ENCODE peak calls at places on chromosome 20, in nine cellular contexts. One of them, this sample, is unnamed. For H3K4me1 and H3K27me3, the result is how much of the 10 kb centered on the place peaks cover.

GRCh38 chr20:36439731-36440072 is 101.6 kb upstream of the MYL9 start:
- DNase-seq in Panc1: no peak
- DNase-seq in lower lobe of right lung: no peak
- DNase-seq in right atrium auricular region: no peak
- DNase-seq in fibroblast of lung: no peak
- DNase-seq in GM23248: no peak
- DNase-seq in aorta: no peak
- DNase-seq in heart right ventricle: no peak
- DNase-seq in tibial artery: no peak
- DNase-seq in this sample: no peak

GRCh38 chr20:14853079-14853478 is 515.7 kb upstream of the FLRT3 start:
- DNase-seq in lower lobe of right lung: no peak
- DNase-seq in right atrium auricular region: no peak
- DNase-seq in fibroblast of lung: no peak
- DNase-seq in heart right ventricle: no peak
- DNase-seq in Panc1: no peak
- DNase-seq in aorta: no peak
- DNase-seq in tibial artery: no peak
- DNase-seq in GM23248: no peak
- DNase-seq in this sample: no peak

GRCh38 chr20:12093062-12093796 is 175.5 kb downstream of the BTBD3 start:
- DNase-seq in tibial artery: no peak
- DNase-seq in fibroblast of lung: no peak
- DNase-seq in Panc1: no peak
- DNase-seq in heart right ventricle: no peak
- DNase-seq in lower lobe of right lung: no peak
- DNase-seq in aorta: no peak
- DNase-seq in right atrium auricular region: no peak
- DNase-seq in GM23248: no peak
- DNase-seq in this sample: no peak

GRCh38 chr20:49936153-49937022 is at the start of gene RNF114:
- DNase-seq in lower lobe of right lung: peak
- DNase-seq in right atrium auricular region: peak
- DNase-seq in fibroblast of lung: peak
- DNase-seq in GM23248: peak
- DNase-seq in tibial artery: peak
- DNase-seq in Panc1: no peak
- DNase-seq in aorta: peak
- DNase-seq in heart right ventricle: peak
- DNase-seq in this sample: peak

GRCh38 chr20:19577692-19578091 is 180.4 kb upstream of the RIN2 start:
- DNase-seq in GM23248: no peak
- DNase-seq in aorta: no peak
- DNase-seq in right atrium auricular region: no peak
- DNase-seq in lower lobe of right lung: no peak
- DNase-seq in heart right ventricle: no peak
- DNase-seq in fibroblast of lung: no peak
- DNase-seq in tibial artery: no peak
- DNase-seq in Panc1: no peak
- DNase-seq in this sample: no peak

GRCh38 chr20:23086931-23087411 is 847 bp upstream of the CD93 start:
- DNase-seq in lower lobe of right lung: peak
- DNase-seq in heart right ventricle: peak
- DNase-seq in tibial artery: peak
- DNase-seq in GM23248: no peak
- DNase-seq in fibroblast of lung: no peak
- DNase-seq in Panc1: no peak
- DNase-seq in right atrium auricular region: no peak
- DNase-seq in aorta: peak
- DNase-seq in this sample: no peak

GRCh38 chr20:42887281-42887680 is 302.4 kb downstream of the PTPRT start:
- DNase-seq in right atrium auricular region: no peak
- DNase-seq in aorta: no peak
- DNase-seq in lower lobe of right lung: no peak
- DNase-seq in Panc1: no peak
- DNase-seq in heart right ventricle: no peak
- DNase-seq in fibroblast of lung: no peak
- DNase-seq in GM23248: no peak
- DNase-seq in tibial artery: no peak
- DNase-seq in this sample: no peak

GRCh38 chr20:33305591-33306057 is 22.6 kb downstream of the BPIFB1 start:
- DNase-seq in heart right ventricle: no peak
- DNase-seq in Panc1: no peak
- DNase-seq in fibroblast of lung: no peak
- DNase-seq in lower lobe of right lung: no peak
- DNase-seq in GM23248: peak
- DNase-seq in right atrium auricular region: no peak
- DNase-seq in tibial artery: no peak
- DNase-seq in aorta: no peak
- DNase-seq in this sample: peak

GRCh38 chr20:10594286-10594868 is 79.4 kb downstream of the JAG1 start:
- DNase-seq in heart right ventricle: no peak
- DNase-seq in tibial artery: no peak
- DNase-seq in fibroblast of lung: no peak
- DNase-seq in GM23248: no peak
- DNase-seq in lower lobe of right lung: no peak
- DNase-seq in aorta: no peak
- DNase-seq in right atrium auricular region: no peak
- DNase-seq in Panc1: no peak
- DNase-seq in this sample: no peak

GRCh38 chr20:56393653-56394052 is 1.2 kb downstream of the CSTF1 start:
- DNase-seq in aorta: no peak
- DNase-seq in right atrium auricular region: no peak
- DNase-seq in GM23248: no peak
- DNase-seq in heart right ventricle: no peak
- DNase-seq in fibroblast of lung: no peak
- DNase-seq in lower lobe of right lung: no peak
- DNase-seq in tibial artery: no peak
- DNase-seq in Panc1: no peak
- DNase-seq in this sample: peak

DNA sequence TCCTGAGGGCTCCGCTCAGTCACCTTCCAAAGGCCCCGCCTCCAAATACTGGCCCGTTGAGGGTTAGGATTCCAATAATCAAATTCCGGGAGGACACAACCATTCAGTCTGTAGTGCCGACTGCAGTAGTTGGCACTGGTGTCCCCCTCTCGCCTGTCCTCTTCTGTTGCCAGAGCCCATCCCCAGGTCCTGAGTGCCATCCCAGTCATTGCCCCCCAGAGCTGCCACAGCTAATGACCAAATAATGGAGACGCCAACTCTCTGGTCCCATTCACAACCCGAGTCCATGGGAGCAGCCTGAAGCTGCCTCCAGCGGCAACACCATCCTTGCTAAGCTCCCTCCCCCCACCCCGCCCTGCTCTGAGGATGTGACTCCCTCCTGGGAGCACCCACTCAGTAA is 115.9 kb downstream of the JPH2 start:
- DNase-seq in lower lobe of right lung: no peak
- DNase-seq in Panc1: no peak
- DNase-seq in heart right ventricle: no peak
- DNase-seq in right atrium auricular region: peak
- DNase-seq in fibroblast of lung: no peak
- DNase-seq in aorta: no peak
- DNase-seq in tibial artery: peak
- DNase-seq in GM23248: no peak
- DNase-seq in this sample: no peak
- H3K4me1 ChIP-seq in lower lobe of right lung: under half
- H3K4me1 ChIP-seq in Panc1: under half
- H3K4me1 ChIP-seq in heart right ventricle: under half
- H3K4me1 ChIP-seq in right atrium auricular region: under half
- H3K4me1 ChIP-seq in fibroblast of lung: under half
- H3K4me1 ChIP-seq in aorta: under half
- H3K4me1 ChIP-seq in tibial artery: under half
- H3K4me1 ChIP-seq in GM23248: under half
- H3K4me1 ChIP-seq in this sample: under half

GRCh38 chr20:46307139-46307998 is 929 bp downstream of the CDH22 start:
- DNase-seq in heart right ventricle: peak
- DNase-seq in aorta: peak
- DNase-seq in Panc1: peak
- DNase-seq in lower lobe of right lung: peak
- DNase-seq in GM23248: peak
- DNase-seq in tibial artery: peak
- DNase-seq in right atrium auricular region: no peak
- DNase-seq in fibroblast of lung: peak
- DNase-seq in this sample: peak

GRCh38 chr20:46306743-46307138 is 1.6 kb downstream of the CDH22 start:
- DNase-seq in tibial artery: no peak
- DNase-seq in Panc1: no peak
- DNase-seq in GM23248: no peak
- DNase-seq in heart right ventricle: no peak
- DNase-seq in lower lobe of right lung: no peak
- DNase-seq in fibroblast of lung: no peak
- DNase-seq in right atrium auricular region: no peak
- DNase-seq in aorta: no peak
- DNase-seq in this sample: no peak

GRCh38 chr20:46309945-46310344 is 1.6 kb upstream of the CDH22 start:
- DNase-seq in tibial artery: no peak
- DNase-seq in aorta: no peak
- DNase-seq in heart right ventricle: no peak
- DNase-seq in GM23248: no peak
- DNase-seq in Panc1: no peak
- DNase-seq in lower lobe of right lung: no peak
- DNase-seq in right atrium auricular region: no peak
- DNase-seq in fibroblast of lung: no peak
- DNase-seq in this sample: no peak

GRCh38 chr20:46307999-46308257 is 370 bp downstream of the CDH22 start:
- DNase-seq in heart right ventricle: no peak
- DNase-seq in GM23248: no peak
- DNase-seq in tibial artery: no peak
- DNase-seq in aorta: no peak
- DNase-seq in fibroblast of lung: no peak
- DNase-seq in Panc1: no peak
- DNase-seq in right atrium auricular region: no peak
- DNase-seq in lower lobe of right lung: no peak
- DNase-seq in this sample: no peak

GRCh38 chr20:46308258-46309157 is at the start of gene CDH22:
- DNase-seq in right atrium auricular region: no peak
- DNase-seq in GM23248: peak
- DNase-seq in tibial artery: no peak
- DNase-seq in lower lobe of right lung: peak
- DNase-seq in Panc1: no peak
- DNase-seq in aorta: no peak
- DNase-seq in heart right ventricle: peak
- DNase-seq in fibroblast of lung: peak
- DNase-seq in this sample: peak
- H3K4me3 ChIP-seq in right atrium auricular region: peak
- H3K4me3 ChIP-seq in GM23248: peak
- H3K4me3 ChIP-seq in tibial artery: peak
- H3K4me3 ChIP-seq in lower lobe of right lung: peak
- H3K4me3 ChIP-seq in Panc1: peak
- H3K4me3 ChIP-seq in aorta: peak
- H3K4me3 ChIP-seq in heart right ventricle: peak
- H3K4me3 ChIP-seq in fibroblast of lung: no peak
- H3K4me3 ChIP-seq in this sample: peak

GRCh38 chr20:38714308-38714707 is 10.0 kb upstream of the SLC32A1 start:
- DNase-seq in GM23248: no peak
- DNase-seq in lower lobe of right lung: no peak
- DNase-seq in Panc1: no peak
- DNase-seq in fibroblast of lung: no peak
- DNase-seq in right atrium auricular region: no peak
- DNase-seq in aorta: peak
- DNase-seq in tibial artery: no peak
- DNase-seq in heart right ventricle: no peak
- DNase-seq in this sample: no peak
- H3K27me3 ChIP-seq in GM23248: under half
- H3K27me3 ChIP-seq in lower lobe of right lung: under half
- H3K27me3 ChIP-seq in Panc1: under half
- H3K27me3 ChIP-seq in fibroblast of lung: under half
- H3K27me3 ChIP-seq in right atrium auricular region: under half
- H3K27me3 ChIP-seq in aorta: under half
- H3K27me3 ChIP-seq in tibial artery: under half
- H3K27me3 ChIP-seq in heart right ventricle: half or more
- H3K27me3 ChIP-seq in this sample: half or more

DNA sequence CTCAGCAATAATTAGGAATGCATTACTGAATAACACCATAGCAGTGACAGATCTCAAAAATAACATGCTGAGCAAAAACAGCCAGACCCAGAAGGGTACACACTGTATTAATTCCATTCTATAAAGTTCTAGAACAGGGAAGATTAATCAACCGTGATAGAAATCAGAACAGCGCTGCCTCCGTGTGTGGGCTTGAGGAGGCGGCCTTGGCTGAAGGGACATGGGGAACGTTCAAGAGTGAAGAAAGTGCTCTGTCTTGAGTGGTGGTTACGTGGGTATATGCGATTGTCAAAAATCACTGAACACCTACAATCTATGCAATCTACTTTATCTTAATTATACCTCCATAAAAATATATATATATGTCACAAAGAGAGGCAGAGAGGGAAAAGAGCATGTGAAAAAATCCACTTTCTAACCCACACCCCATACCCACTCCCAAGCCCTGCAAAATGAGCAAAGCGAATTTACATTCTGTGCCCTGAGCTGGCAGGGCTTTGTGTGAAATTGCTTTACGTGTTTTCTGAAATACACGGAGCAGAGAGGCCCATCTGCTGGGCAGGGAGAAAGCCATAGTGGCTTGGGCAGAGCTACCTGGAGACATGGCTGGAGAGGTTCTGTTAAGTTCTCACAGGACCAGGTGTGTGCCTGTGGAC is 74.4 kb downstream of the NFATC2 start:
- DNase-seq in tibial artery: no peak
- DNase-seq in lower lobe of right lung: no peak
- DNase-seq in GM23248: no peak
- DNase-seq in aorta: no peak
- DNase-seq in right atrium auricular region: no peak
- DNase-seq in fibroblast of lung: no peak
- DNase-seq in Panc1: no peak
- DNase-seq in heart right ventricle: no peak
- DNase-seq in this sample: no peak
- H3K4me1 ChIP-seq in tibial artery: under half
- H3K4me1 ChIP-seq in lower lobe of right lung: under half
- H3K4me1 ChIP-seq in GM23248: under half
- H3K4me1 ChIP-seq in aorta: under half
- H3K4me1 ChIP-seq in right atrium auricular region: under half
- H3K4me1 ChIP-seq in fibroblast of lung: under half
- H3K4me1 ChIP-seq in Panc1: under half
- H3K4me1 ChIP-seq in heart right ventricle: under half
- H3K4me1 ChIP-seq in this sample: under half

DNA sequence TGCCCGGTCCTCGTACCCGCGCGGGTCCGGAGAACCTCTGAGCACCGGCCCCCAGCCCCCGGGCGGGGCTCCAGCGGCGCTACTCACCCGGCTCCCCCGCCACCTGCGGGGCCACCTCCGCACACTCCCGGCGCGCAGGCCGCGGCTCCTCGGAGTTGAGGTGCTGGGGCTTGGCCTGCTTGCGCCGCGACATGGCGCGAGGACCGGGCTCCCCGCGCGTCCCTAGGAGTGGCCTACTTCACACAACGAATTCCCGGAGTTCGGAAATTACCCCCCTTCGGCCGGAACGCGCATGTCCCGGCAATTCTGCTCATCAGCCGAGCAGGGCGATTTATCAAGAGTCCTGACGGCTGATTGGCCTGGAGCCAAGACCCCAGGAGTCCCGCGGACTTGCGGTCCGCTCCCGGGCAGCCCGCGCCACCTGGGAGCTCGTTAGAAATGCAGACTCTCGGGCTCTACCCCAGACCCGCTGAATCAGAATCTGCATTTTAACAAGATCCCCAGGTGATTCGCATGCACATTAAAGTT is 86.5 kb downstream of the ZFP64 start:
- DNase-seq in GM23248: peak
- DNase-seq in right atrium auricular region: no peak
- DNase-seq in tibial artery: no peak
- DNase-seq in fibroblast of lung: peak
- DNase-seq in heart right ventricle: peak
- DNase-seq in Panc1: no peak
- DNase-seq in lower lobe of right lung: no peak
- DNase-seq in aorta: no peak
- DNase-seq in this sample: peak
- H3K4me3 ChIP-seq in GM23248: peak
- H3K4me3 ChIP-seq in right atrium auricular region: peak
- H3K4me3 ChIP-seq in tibial artery: peak
- H3K4me3 ChIP-seq in fibroblast of lung: peak
- H3K4me3 ChIP-seq in heart right ventricle: peak
- H3K4me3 ChIP-seq in Panc1: no peak
- H3K4me3 ChIP-seq in lower lobe of right lung: peak
- H3K4me3 ChIP-seq in aorta: no peak
- H3K4me3 ChIP-seq in this sample: peak

This sample was measured in adipocyte.